ENCODE peak calls at places on chromosomes 12 and 14, in five cellular contexts. S is OCI-LY7, R is HepG2, V is stomach, Y is choroid plexus epithelial cell. H is an unnamed sample.

GRCh38 chr12:118126119-118126757 is 9.7 kb upstream of the PEBP1 start:
- DNase-seq in R (peak; percentile 66), V (peak; percentile 93), S (no peak), Y (no peak), H (no peak)

GRCh38 chr14:81625343-81625742 is 91.7 kb upstream of the SEL1L start:
- DNase-seq in R (peak; percentile 28), Y (peak; percentile 12), V (no peak), S (peak; percentile 65), H (no peak)

GRCh38 chr12:27332407-27333310 is at the start of gene BMAL2:
- DNase-seq in S (peak; percentile 5), V (peak; percentile 54), Y (peak; percentile 36), R (peak; percentile 20), H (no peak)

GRCh38 chr14:53399057-53399456 is 245.9 kb upstream of the DDHD1 start:
- DNase-seq in R (no peak), V (no peak), Y (peak; percentile 82), S (no peak), H (no peak)

GRCh38 chr14:96058606-96059200 is 19.5 kb downstream of the C14orf132 start:
- DNase-seq in S (no peak), Y (no peak), R (no peak), V (peak; percentile 10), H (no peak)

GRCh38 chr14:105387530-105387922 is 10.8 kb upstream of the TEX22 start:
- DNase-seq in Y (no peak), R (no peak), S (no peak), V (no peak), H (no peak)

GRCh38 chr12:131950182-131950913 is 606 bp downstream of the EP400 start:
- DNase-seq in R (no peak), S (peak; percentile 48), Y (no peak), V (peak; percentile 28), H (peak; percentile 38)

GRCh38 chr12:84793558-84794367 is 118.8 kb downstream of the SLC6A15 start:
- DNase-seq in Y (peak; percentile 20), S (no peak), V (no peak), R (no peak), H (no peak)

GRCh38 chr12:42446761-42447160 is 120.8 kb downstream of the PPHLN1 start:
- DNase-seq in S (no peak), R (no peak), Y (peak; percentile 28), V (no peak), H (no peak)

GRCh38 chr12:2284857-2285256 is 232.1 kb downstream of the CACNA1C start:
- DNase-seq in R (peak; percentile 29), Y (peak; percentile 82), S (peak; percentile 87), V (peak; percentile 66), H (peak; percentile 61)

DNA sequence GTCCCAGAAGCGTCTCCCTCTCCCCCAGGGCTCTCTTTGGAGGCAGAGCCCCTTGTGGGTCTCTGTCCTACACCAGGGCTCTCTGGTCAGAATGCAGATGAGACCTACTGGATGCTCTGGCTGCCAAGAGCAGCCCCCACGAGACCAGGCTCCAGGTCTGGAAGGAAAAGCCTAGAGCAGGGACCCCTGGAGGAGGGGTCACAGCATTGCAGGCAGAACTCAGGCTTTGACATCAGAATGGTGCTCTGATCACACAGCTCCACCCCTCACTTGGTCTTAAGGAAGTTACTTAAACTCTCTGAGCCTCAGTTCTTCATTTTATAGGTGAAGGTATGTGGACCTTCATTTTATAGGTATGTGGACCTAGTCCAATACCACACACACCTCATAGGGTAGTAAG is 83.1 kb downstream of the ARL6IP4 start:
- DNase-seq in Y (peak; percentile 62), V (no peak), R (peak; percentile 39), S (peak; percentile 87), H (no peak)
- TF ChIP-seq CTCF in Y (peak; percentile 62), V (no peak), R (peak; percentile 45), S (peak; percentile 83), H (peak; percentile 70)

GRCh38 chr14:51398898-51399297 is 158.9 kb downstream of the TMX1 start:
- DNase-seq in R (no peak), Y (peak; percentile 79), S (no peak), V (no peak), H (no peak)
- TF ChIP-seq CTCF in R (no peak), Y (peak; percentile 26), S (no peak), V (no peak), H (no peak)

DNA sequence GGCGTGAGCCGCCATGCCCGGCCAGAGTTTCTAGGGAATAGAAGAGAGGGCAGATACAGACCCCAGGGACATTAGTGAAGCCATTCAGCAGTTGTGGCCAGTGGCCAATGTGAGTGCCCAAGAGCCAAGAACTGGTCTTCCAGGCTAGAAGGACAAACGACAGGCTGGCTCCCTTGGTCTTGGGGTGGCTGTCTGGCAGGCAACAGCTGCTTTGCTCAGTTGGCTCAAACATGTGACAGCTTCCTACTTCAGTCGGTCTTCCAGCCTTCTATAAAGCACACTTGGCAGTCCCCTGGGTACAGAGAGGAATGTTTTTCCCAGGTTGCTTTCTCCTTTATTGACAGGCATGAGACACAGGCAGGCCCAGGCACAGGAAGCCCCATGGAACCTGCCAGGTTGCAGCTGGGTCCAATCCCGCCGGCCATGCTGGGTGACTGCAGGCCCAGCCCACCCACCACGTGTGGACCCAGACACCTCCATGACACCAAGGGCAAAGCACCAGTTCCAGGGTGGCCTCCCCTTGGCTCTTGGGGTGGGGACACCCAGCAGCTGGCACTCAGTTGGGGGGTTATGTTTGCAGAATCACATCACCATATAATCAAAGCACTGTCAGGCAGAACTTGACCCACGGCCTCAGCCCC is 15.4 kb downstream of the CHGA start:
- DNase-seq in S (no peak), V (no peak), Y (no peak), R (no peak), H (no peak)
- TF ChIP-seq CTCF in S (no peak), V (no peak), Y (no peak), R (no peak), H (no peak)

GRCh38 chr14:32913725-32914124 is 25.0 kb upstream of the NPAS3 start:
- DNase-seq in V (no peak), R (peak; percentile 36), Y (peak; percentile 48), S (no peak), H (no peak)
- TF ChIP-seq CTCF in V (no peak), R (no peak), Y (peak; percentile 53), S (no peak), H (no peak)

GRCh38 chr14:36028665-36029064 is 147.9 kb downstream of the PTCSC3 start:
- DNase-seq in R (no peak), Y (no peak), V (no peak), S (no peak), H (no peak)

GRCh38 chr14:36022765-36023415 is 153.6 kb downstream of the PTCSC3 start:
- DNase-seq in Y (no peak), V (no peak), R (no peak), S (no peak), H (no peak)

GRCh38 chr14:36027354-36027753 is 149.2 kb downstream of the PTCSC3 start:
- DNase-seq in S (no peak), R (no peak), Y (no peak), V (no peak), H (no peak)

GRCh38 chr14:36028218-36028617 is 148.3 kb downstream of the PTCSC3 start:
- DNase-seq in Y (no peak), S (peak; percentile 19), V (no peak), R (no peak), H (no peak)
- TF ChIP-seq CTCF in Y (no peak), S (peak; percentile 66), V (no peak), R (peak; percentile 63), H (no peak)

GRCh38 chr14:22922294-22922693 is 3.3 kb upstream of the RBM23 start:
- DNase-seq in V (no peak), S (no peak), Y (no peak), R (no peak), H (no peak)

GRCh38 chr14:22923746-22924145 is 4.8 kb upstream of the RBM23 start:
- DNase-seq in S (no peak), V (no peak), Y (no peak), R (no peak), H (no peak)

GRCh38 chr14:22926316-22926715 is 2.9 kb downstream of the PRMT5 start:
- DNase-seq in V (no peak), S (peak; percentile 74), Y (no peak), R (no peak), H (no peak)

GRCh38 chr14:22928237-22929103 is 706 bp downstream of the PRMT5 start:
- DNase-seq in R (no peak), V (no peak), S (peak; percentile 38), Y (peak; percentile 16), H (no peak)

DNA sequence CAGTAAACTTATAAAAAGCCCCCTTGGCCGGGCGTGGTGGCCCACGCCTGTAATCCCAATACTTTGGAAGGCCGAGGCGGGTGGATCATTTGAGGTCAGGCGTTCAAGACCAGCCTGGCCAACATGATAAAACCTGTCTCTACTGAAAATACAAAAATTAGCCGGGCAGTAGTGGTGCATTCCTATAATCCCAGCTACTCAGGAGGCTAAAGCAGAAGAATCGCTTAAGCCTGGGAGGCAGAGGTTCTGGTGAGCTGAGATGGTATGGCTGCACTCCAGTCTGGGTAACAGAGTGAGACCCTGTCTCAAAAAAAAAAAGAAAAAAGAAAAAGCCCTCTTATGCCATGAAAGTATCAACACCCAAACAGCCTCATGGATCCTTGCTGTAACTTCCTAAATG is 3.7 kb downstream of the PRMT5 start:
- DNase-seq in V (no peak), R (no peak), S (no peak), Y (no peak), H (no peak)
- TF ChIP-seq CTCF in V (no peak), R (no peak), S (no peak), Y (no peak), H (no peak)

GRCh38 chr14:69661194-69661537 is 49.8 kb downstream of the SUSD6 start:
- DNase-seq in Y (no peak), V (no peak), R (no peak), S (no peak), H (no peak)
- TF ChIP-seq CTCF in Y (no peak), V (no peak), R (no peak), S (no peak), H (no peak)

GRCh38 chr12:52327086-52327829 is 6.1 kb upstream of the KRT83 start:
- DNase-seq in V (peak; percentile 88), S (peak; percentile 80), R (peak; percentile 78), Y (peak; percentile 92), H (peak; percentile 85)
- TF ChIP-seq CTCF in V (no peak), S (peak; percentile 94), R (peak; percentile 84), Y (peak; percentile 88), H (peak; percentile 88)

DNA sequence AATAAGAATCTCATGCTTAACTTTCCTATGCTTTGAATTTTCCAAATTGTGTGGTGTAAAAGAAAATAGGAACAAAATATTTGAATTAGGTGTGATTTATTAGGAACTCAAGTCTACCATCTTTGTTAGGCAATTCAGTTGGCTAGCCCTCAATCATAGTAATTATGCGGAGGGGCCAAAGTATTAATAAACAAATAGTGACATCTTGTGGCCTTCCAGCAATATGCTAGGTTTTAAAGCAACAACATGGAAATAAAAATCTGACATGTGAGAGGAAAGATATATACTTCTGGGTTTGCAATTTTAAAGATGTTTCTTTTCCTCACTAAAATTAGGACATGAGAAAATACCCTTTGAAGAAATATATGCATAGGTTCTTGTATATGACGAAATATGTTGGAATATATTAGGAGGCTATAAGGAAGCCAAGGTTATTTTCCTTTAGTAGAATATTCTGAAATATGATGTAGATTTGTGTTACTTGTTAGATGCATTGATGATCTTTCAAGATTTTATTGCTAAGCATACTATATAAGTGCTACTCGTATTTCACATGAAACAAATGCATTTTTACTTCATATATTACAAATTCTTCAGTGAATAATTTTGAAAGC is 200.4 kb downstream of the PTPRO start:
- DNase-seq in S (peak; percentile 62), V (no peak), R (peak; percentile 38), Y (peak; percentile 76), H (no peak)
- TF ChIP-seq CTCF in S (peak; percentile 86), V (no peak), R (peak; percentile 64), Y (peak; percentile 62), H (peak; percentile 57)